ENCODE peak calls at places on chromosomes 4 and X, in six cellular contexts. Q is CD8-positive, alpha-beta memory T cell; B is tibial artery; T is right lobe of liver; L is fibroblast of lung; C is HCT116. K is an unnamed sample.

GRCh38 chr4:156974264-156974663 is 2.7 kb upstream of the PDGFC start:
- DNase-seq in Q (no peak), L (peak; percentile 96), C (no peak), T (no peak), B (no peak), K (no peak)

GRCh38 chr4:101921370-101921769 is 130.8 kb downstream of the BANK1 start:
- DNase-seq in C (no peak), T (no peak), Q (no peak), B (no peak), L (no peak), K (no peak)

GRCh38 chr4:185343726-185344581 is 51.8 kb downstream of the LRP2BP start:
- DNase-seq in Q (no peak), C (no peak), B (peak; percentile 21), L (peak; percentile 71), T (no peak), K (no peak)

GRCh38 chr4:124019749-124020549 is 623.4 kb downstream of the SPRY1 start:
- DNase-seq in L (no peak), Q (no peak), C (no peak), B (peak; percentile 24), T (no peak), K (no peak)

GRCh38 chr4:19002170-19002569 is 980.6 kb upstream of the LCORL start:
- DNase-seq in B (no peak), C (no peak), T (no peak), Q (no peak), L (no peak), K (no peak)

GRCh38 chrX:118603981-118604380 is 108.4 kb downstream of the DOCK11 start:
- DNase-seq in C (peak; percentile 46), Q (peak; percentile 36), T (no peak), L (peak; percentile 44), B (peak; percentile 37), K (peak; percentile 79)

GRCh38 chrX:110015915-110016314 is 13.0 kb downstream of the TMEM164 start:
- DNase-seq in T (no peak), B (no peak), C (no peak), L (no peak), Q (no peak), K (no peak)

GRCh38 chr4:77877771-77878170 is 15.1 kb downstream of the MRPL1 start:
- DNase-seq in C (no peak), Q (no peak), L (no peak), T (no peak), B (no peak), K (peak; percentile 92)

GRCh38 chrX:71622347-71623104 is 4.2 kb upstream of the CXCR3 start:
- DNase-seq in L (peak; percentile 72), B (peak; percentile 74), Q (peak; percentile 62), C (peak; percentile 19), T (peak; percentile 66), K (peak; percentile 88)

GRCh38 chr4:151402150-151402865 is 6.7 kb upstream of the FHIP1A start:
- DNase-seq in T (no peak), C (no peak), L (no peak), Q (no peak), B (no peak), K (no peak)

GRCh38 chrX:12771445-12772069 is 19.7 kb upstream of the PRPS2 start:
- DNase-seq in T (peak; percentile 60), C (peak; percentile 44), Q (peak; percentile 56), B (peak; percentile 22), L (peak; percentile 19), K (peak; percentile 86)

GRCh38 chrX:67435536-67435935 is 108.3 kb upstream of the AR start:
- DNase-seq in Q (no peak), T (peak; percentile 43), B (no peak), C (no peak), L (no peak), K (no peak)

GRCh38 chr4:25528391-25528790 is 127.3 kb upstream of the SLC34A2 start:
- DNase-seq in B (no peak), T (no peak), Q (no peak), C (no peak), L (no peak), K (no peak)

GRCh38 chrX:153732406-153732805 is 7.8 kb downstream of the ABCD1 start:
- DNase-seq in B (no peak), C (no peak), Q (no peak), L (no peak), T (no peak), K (no peak)
- H3K4me1 ChIP-seq in B (peaks cover 10% of the 10 kb centered on the region), C (peaks cover 8% of the 10 kb centered on the region), Q (peaks cover 5% of the 10 kb centered on the region), L (peaks cover 2% of the 10 kb centered on the region), T (no peaks in the 10 kb centered on the region), K (no peaks in the 10 kb centered on the region)

DNA sequence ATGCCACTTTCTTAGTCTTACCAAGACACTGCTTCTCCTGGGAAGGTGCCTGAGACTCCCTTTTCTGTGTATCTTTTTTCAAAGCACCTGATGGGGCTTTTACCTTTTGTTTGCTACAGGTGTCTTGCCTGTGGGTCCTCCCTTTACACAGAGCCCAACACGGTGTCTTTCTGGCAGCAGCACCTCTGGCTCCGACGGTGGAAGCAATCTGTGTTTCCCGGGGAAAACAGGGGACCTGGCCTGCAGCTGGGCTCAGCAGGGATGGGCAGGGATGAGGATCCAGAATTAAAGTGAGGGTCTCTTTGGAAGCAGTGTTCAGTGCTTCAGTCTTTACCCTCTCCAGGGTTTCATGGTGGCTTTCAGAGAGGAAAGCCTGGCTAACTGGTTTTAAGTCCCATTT is 11.3 kb downstream of the POU4F2 start:
- DNase-seq in Q (no peak), B (no peak), L (no peak), C (no peak), T (no peak), K (no peak)
- H3K27me3 ChIP-seq in Q (peaks cover 10% of the 10 kb centered on the region), B (peaks cover 59% of the 10 kb centered on the region), L (peaks cover 27% of the 10 kb centered on the region), C (peaks cover 36% of the 10 kb centered on the region), T (no peaks in the 10 kb centered on the region), K (peaks cover 100% of the 10 kb centered on the region)

DNA sequence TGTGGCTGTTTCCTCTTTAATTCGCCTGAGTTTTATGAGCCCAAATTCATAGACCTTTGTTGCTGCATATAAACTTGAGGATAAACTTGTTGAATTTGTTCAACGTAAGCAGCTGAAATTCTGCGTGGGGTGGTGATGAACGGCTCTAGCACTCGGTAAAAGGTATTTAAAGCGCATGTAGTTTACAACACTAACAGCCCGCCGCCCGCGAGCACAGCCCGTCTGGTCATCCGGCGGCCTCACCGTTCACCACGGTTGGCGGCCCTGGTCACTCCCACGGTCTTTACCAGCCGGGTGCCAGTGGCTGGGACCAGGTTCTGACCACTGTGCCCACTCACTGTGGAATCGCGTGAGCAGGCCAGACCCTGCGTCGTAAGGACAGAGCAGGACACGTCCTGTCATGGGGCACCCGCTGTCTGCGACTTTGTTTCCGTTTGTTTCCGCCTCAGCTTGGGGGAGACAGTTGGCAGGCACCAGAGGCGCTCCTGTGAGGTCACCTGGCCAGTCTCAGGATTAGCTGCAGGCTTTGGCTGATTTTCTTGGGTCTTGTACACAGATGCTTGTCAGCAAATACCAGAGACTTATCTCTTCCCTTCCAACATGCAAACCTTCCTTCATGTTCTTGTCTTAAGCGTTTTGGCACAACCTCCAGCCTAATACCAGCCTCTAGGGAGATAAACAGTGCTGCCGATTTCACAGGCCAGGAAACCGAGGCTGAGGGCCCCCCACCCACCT is 36.8 kb upstream of the SPON2 start:
- DNase-seq in L (peak; percentile 50), T (peak; percentile 53), Q (no peak), B (peak; percentile 20), C (no peak), K (no peak)
- H3K4me1 ChIP-seq in L (peaks cover 36% of the 10 kb centered on the region), T (peaks cover 26% of the 10 kb centered on the region), Q (peaks cover 17% of the 10 kb centered on the region), B (peaks cover 48% of the 10 kb centered on the region), C (no peaks in the 10 kb centered on the region), K (no peaks in the 10 kb centered on the region)

GRCh38 chr4:574346-575161 is 1.5 kb downstream of the TMEM271 start:
- DNase-seq in B (no peak), Q (no peak), C (no peak), L (no peak), T (no peak), K (no peak)
- H3K27me3 ChIP-seq in B (peaks cover 95% of the 10 kb centered on the region), Q (peaks cover 4% of the 10 kb centered on the region), C (no peaks in the 10 kb centered on the region), L (peaks cover 24% of the 10 kb centered on the region), T (peaks cover 20% of the 10 kb centered on the region), K (peaks cover 87% of the 10 kb centered on the region)

DNA sequence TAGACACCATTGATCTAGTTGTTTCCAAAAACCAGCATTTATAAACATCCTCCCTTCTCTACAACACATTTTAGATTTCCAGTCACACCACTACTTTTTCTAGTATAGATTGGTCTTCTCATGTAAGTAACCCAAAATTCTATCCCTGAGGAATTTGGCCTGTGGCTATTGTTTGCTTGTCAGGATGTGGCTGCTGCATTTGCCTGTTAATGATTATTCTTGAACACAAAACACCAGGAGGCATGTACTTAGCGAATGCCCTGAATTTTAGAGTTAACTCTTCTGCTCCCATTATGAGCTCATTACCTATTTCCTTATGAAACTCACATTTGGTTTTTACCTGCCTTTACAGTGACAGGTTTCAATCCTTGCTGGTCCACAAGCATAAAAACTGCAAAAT is 102.0 kb upstream of the FSTL5 start:
- DNase-seq in C (no peak), L (no peak), T (no peak), Q (no peak), B (no peak), K (no peak)
- H3K4me1 ChIP-seq in C (no peaks in the 10 kb centered on the region), L (no peaks in the 10 kb centered on the region), T (no peaks in the 10 kb centered on the region), Q (no peaks in the 10 kb centered on the region), B (no peaks in the 10 kb centered on the region), K (no peaks in the 10 kb centered on the region)

GRCh38 chr4:176925962-176926361 is 133.2 kb upstream of the VEGFC start:
- DNase-seq in T (no peak), C (no peak), B (no peak), Q (no peak), L (no peak), K (no peak)

GRCh38 chr4:176919631-176920030 is 126.9 kb upstream of the VEGFC start:
- DNase-seq in Q (no peak), T (no peak), C (no peak), B (no peak), L (no peak), K (no peak)

GRCh38 chr4:176920694-176921093 is 128.0 kb upstream of the VEGFC start:
- DNase-seq in C (no peak), B (no peak), L (peak; percentile 83), T (no peak), Q (no peak), K (no peak)

GRCh38 chr4:176924238-176924637 is 131.5 kb upstream of the VEGFC start:
- DNase-seq in C (no peak), T (no peak), L (no peak), Q (no peak), B (no peak), K (no peak)

DNA sequence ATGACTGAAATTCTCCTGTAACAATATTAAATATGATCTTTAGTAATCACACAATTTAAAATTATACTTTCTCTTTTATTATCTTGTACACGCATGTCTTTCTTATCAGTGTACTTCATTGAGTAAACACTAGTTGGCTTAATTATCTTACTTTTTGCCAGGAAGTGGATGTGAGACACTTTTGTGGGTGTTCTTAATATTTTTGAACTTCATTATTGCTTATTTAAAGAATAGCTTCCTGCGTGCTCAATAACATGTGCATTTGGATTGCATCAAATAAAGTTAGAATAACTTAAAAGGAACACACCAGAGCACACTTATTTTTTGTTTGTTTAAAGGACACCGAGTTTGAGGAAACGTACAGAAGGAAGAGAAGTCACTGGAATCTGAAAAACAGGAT is 128.5 kb upstream of the VEGFC start:
- DNase-seq in Q (no peak), B (no peak), T (no peak), C (no peak), L (peak; percentile 15), K (no peak)
- H3K27me3 ChIP-seq in Q (no peaks in the 10 kb centered on the region), B (no peaks in the 10 kb centered on the region), T (no peaks in the 10 kb centered on the region), C (no peaks in the 10 kb centered on the region), L (no peaks in the 10 kb centered on the region), K (no peaks in the 10 kb centered on the region)

K was measured in endodermal cell.